ENCODE peak calls at places on chromosomes 12 and 14, in eight cellular contexts. R is SHP77; I is thyroid gland; T is NCI-H1105; B is activated naive CD4-positive, alpha-beta T cell; Z is RCC 7860; K is activated T-cell treated with anti-CD3 and anti-CD28 coated beads, Interleukin-2, amount 50 U/mL, for 1 hour; Y is neural progenitor cell. X is an unnamed sample.
A peak's percentile ranks its signal among the peaks of the same experiment; 100 is the strongest.

GRCh38 chr14:77372304-77372841 is 4.5 kb downstream of the TMED8 start:
- DNase-seq in R (no peak), I (peak; percentile 5), T (no peak), B (no peak), Z (no peak), K (no peak), Y (peak; percentile 69), X (no peak)

GRCh38 chr14:52166822-52167221 is 98.0 kb upstream of the NID2 start:
- DNase-seq in R (no peak), I (no peak), T (no peak), B (no peak), Z (no peak), K (no peak), Y (no peak), X (no peak)

GRCh38 chr14:99816642-99817041 is 23.4 kb downstream of the EML1 start:
- DNase-seq in R (no peak), I (no peak), T (no peak), B (no peak), Z (no peak), K (no peak), Y (no peak), X (no peak)

GRCh38 chr14:67514650-67515385 is 18.3 kb upstream of the PLEKHH1 start:
- DNase-seq in R (no peak), I (peak; percentile 41), T (peak; percentile 24), B (no peak), Z (no peak), K (peak; percentile 61), Y (peak; percentile 70), X (peak; percentile 54)

GRCh38 chr12:117347588-117347987 is 13.8 kb downstream of the NOS1 start:
- DNase-seq in R (no peak), I (no peak), T (no peak), B (no peak), Z (no peak), K (no peak), Y (no peak), X (no peak)

GRCh38 chr12:124520258-124520657 is 47.2 kb downstream of the NCOR2 start:
- DNase-seq in R (peak; percentile 91), I (peak; percentile 92), T (no peak), B (no peak), Z (no peak), K (no peak), Y (no peak), X (no peak)

GRCh38 chr12:121240484-121241202 is 30.7 kb downstream of the P2RX4 start:
- DNase-seq in R (no peak), I (peak; percentile 49), T (no peak), B (peak; percentile 64), Z (no peak), K (peak; percentile 97), Y (peak; percentile 49), X (peak; percentile 94)

GRCh38 chr14:53470351-53471043 is 317.4 kb upstream of the DDHD1 start:
- DNase-seq in R (no peak), I (peak; percentile 72), T (no peak), B (no peak), Z (no peak), K (no peak), Y (no peak), X (no peak)

GRCh38 chr12:121688966-121689365 is 19.5 kb upstream of the MORN3 start:
- DNase-seq in R (no peak), I (no peak), T (no peak), B (no peak), Z (no peak), K (no peak), Y (no peak), X (no peak)

GRCh38 chr12:12441051-12441807 is 84.4 kb downstream of the BORCS5 start:
- DNase-seq in R (no peak), I (no peak), T (peak; percentile 79), B (no peak), Z (no peak), K (no peak), Y (no peak), X (no peak)

GRCh38 chr12:106840217-106840616 is 65.7 kb downstream of the RIC8B start:
- DNase-seq in R (peak; percentile 56), I (peak; percentile 43), T (no peak), B (no peak), Z (peak; percentile 72), K (no peak), Y (peak; percentile 11), X (no peak)

GRCh38 chr12:85036241-85036707 is at the start of the genes LRRIQ1 and TSPAN19:
- DNase-seq in R (peak; percentile 91), I (peak; percentile 83), T (peak; percentile 95), B (no peak), Z (peak; percentile 77), K (peak; percentile 17), Y (peak; percentile 99), X (peak; percentile 24)

GRCh38 chr12:55822228-55822627 is 4.4 kb downstream of the ORMDL2 start:
- DNase-seq in R (no peak), I (no peak), T (no peak), B (no peak), Z (peak; percentile 13), K (no peak), Y (peak; percentile 28), X (no peak)

GRCh38 chr14:98886982-98887381 is 385.0 kb downstream of the BCL11B start:
- DNase-seq in R (no peak), I (peak; percentile 67), T (no peak), B (no peak), Z (no peak), K (no peak), Y (no peak), X (no peak)

GRCh38 chr12:12676605-12677004 is 19.4 kb downstream of the GPR19 start:
- DNase-seq in R (no peak), I (no peak), T (no peak), B (no peak), Z (no peak), K (no peak), Y (peak; percentile 50), X (no peak)

GRCh38 chr12:3574986-3575385 is 84.0 kb downstream of the PRMT8 start:
- DNase-seq in R (no peak), I (no peak), T (no peak), B (no peak), Z (no peak), K (no peak), Y (peak; percentile 60), X (no peak)

GRCh38 chr12:65643171-65643570 is 181.1 kb upstream of the HMGA2 start:
- DNase-seq in R (no peak), I (no peak), T (no peak), B (no peak), Z (no peak), K (no peak), Y (no peak), X (no peak)

GRCh38 chr12:19783547-19784444 is 344.5 kb downstream of the AEBP2 start:
- DNase-seq in R (no peak), I (peak; percentile 26), T (no peak), B (no peak), Z (no peak), K (no peak), Y (peak; percentile 44), X (no peak)

GRCh38 chr12:64544796-64545382 is 65.4 kb upstream of the RASSF3 start:
- DNase-seq in R (no peak), I (no peak), T (peak; percentile 85), B (no peak), Z (no peak), K (no peak), Y (no peak), X (no peak)

GRCh38 chr14:93086441-93087055 is 29.2 kb downstream of the ITPK1 start:
- DNase-seq in R (no peak), I (no peak), T (no peak), B (no peak), Z (no peak), K (no peak), Y (no peak), X (no peak)

GRCh38 chr12:121581681-121582439 is 1.0 kb upstream of the KDM2B start:
- DNase-seq in R (no peak), I (peak; percentile 47), T (no peak), B (no peak), Z (no peak), K (no peak), Y (peak; percentile 47), X (peak; percentile 12)

GRCh38 chr12:28089363-28089762 is 100.9 kb upstream of the CCDC91 start:
- DNase-seq in R (no peak), I (no peak), T (no peak), B (no peak), Z (no peak), K (no peak), Y (peak; percentile 27), X (no peak)

GRCh38 chr14:102473559-102473958 is 36.0 kb downstream of the ANKRD9 start:
- DNase-seq in R (no peak), I (no peak), T (no peak), B (no peak), Z (no peak), K (no peak), Y (no peak), X (no peak)

GRCh38 chr12:110741795-110742717 is 635 bp downstream of the PPP1CC start:
- DNase-seq in R (no peak), I (no peak), T (peak; percentile 62), B (no peak), Z (no peak), K (peak; percentile 20), Y (peak; percentile 79), X (peak; percentile 32)

GRCh38 chr14:98130691-98131090 is 1141.3 kb downstream of the BCL11B start:
- DNase-seq in R (no peak), I (no peak), T (no peak), B (no peak), Z (no peak), K (no peak), Y (no peak), X (no peak)

GRCh38 chr12:127911289-127911688 is 355.7 kb upstream of the TMEM132C start:
- DNase-seq in R (no peak), I (no peak), T (no peak), B (no peak), Z (no peak), K (no peak), Y (no peak), X (no peak)

GRCh38 chr14:103887557-103888115 is 40.3 kb upstream of the PPP1R13B start:
- DNase-seq in R (no peak), I (no peak), T (no peak), B (no peak), Z (no peak), K (no peak), Y (no peak), X (no peak)

GRCh38 chr14:85604671-85605070 is 74.7 kb downstream of the FLRT2 start:
- DNase-seq in R (no peak), I (no peak), T (no peak), B (no peak), Z (no peak), K (no peak), Y (no peak), X (no peak)

GRCh38 chr12:100962086-100962712 is 167.6 kb downstream of the ANO4 start:
- DNase-seq in R (no peak), I (no peak), T (no peak), B (no peak), Z (no peak), K (no peak), Y (no peak), X (no peak)

GRCh38 chr12:51217133-51217967 is 512 bp downstream of the POU6F1 start:
- DNase-seq in R (peak; percentile 0), I (peak; percentile 77), T (no peak), B (no peak), Z (no peak), K (peak; percentile 73), Y (peak; percentile 69), X (peak; percentile 41)

GRCh38 chr12:31017535-31017934 is 56.1 kb upstream of the DDX11 start:
- DNase-seq in R (no peak), I (no peak), T (no peak), B (no peak), Z (no peak), K (no peak), Y (no peak), X (no peak)

GRCh38 chr14:55739967-55740707 is 160.1 kb downstream of the KTN1 start:
- DNase-seq in R (no peak), I (peak; percentile 27), T (no peak), B (no peak), Z (no peak), K (no peak), Y (no peak), X (no peak)